ENCODE peak calls at places on chromosomes 12 and 14, in seven cellular contexts. S, K, T, W, G, O and U are unnamed samples.

GRCh38 chr14:28294834-28295440 is 471.6 kb upstream of the FOXG1 start:
- DNase-seq in T (no peak), S (no peak), W (no peak), O (no peak), G (no peak), K (no peak), U (no peak)

GRCh38 chr12:49482095-49483051 is 56.5 kb upstream of the KCNH3 start:
- DNase-seq in W (no peak), G (no peak), S (no peak), T (no peak), K (no peak), O (peak; percentile 39), U (no peak)

GRCh38 chr12:132603240-132604107 is 6.9 kb downstream of the LRCOL1 start:
- DNase-seq in W (no peak), G (no peak), O (no peak), K (no peak), T (no peak), S (peak; percentile 41), U (no peak)

GRCh38 chr14:38255673-38256357 is at the start of gene CLEC14A:
- DNase-seq in S (no peak), W (no peak), T (no peak), G (peak; percentile 23), O (no peak), K (peak; percentile 36), U (no peak)

GRCh38 chr12:168763-169525 is 45.0 kb downstream of the SLC6A12 start:
- DNase-seq in T (no peak), S (no peak), W (no peak), G (no peak), O (peak; percentile 37), K (no peak), U (no peak)

GRCh38 chr12:62703011-62703380 is 232.0 kb downstream of the PPM1H start:
- DNase-seq in W (no peak), T (no peak), K (no peak), S (no peak), G (no peak), O (peak; percentile 83), U (no peak)

GRCh38 chr12:131536337-131536736 is 174.6 kb upstream of the SFSWAP start:
- DNase-seq in W (peak; percentile 5), K (no peak), O (no peak), G (no peak), T (no peak), S (no peak), U (no peak)

GRCh38 chr12:129119537-129119936 is 266.3 kb downstream of the GLT1D1 start:
- DNase-seq in T (no peak), S (no peak), W (no peak), O (no peak), G (no peak), K (no peak), U (no peak)

GRCh38 chr14:101491841-101492240 is 69.5 kb upstream of the DIO3 start:
- DNase-seq in T (no peak), O (no peak), W (no peak), S (no peak), G (peak; percentile 5), K (peak; percentile 13), U (no peak)

GRCh38 chr12:7303230-7303629 is 642 bp upstream of the ACSM4 start:
- DNase-seq in O (no peak), G (no peak), T (no peak), W (no peak), S (no peak), K (no peak), U (no peak)

GRCh38 chr14:51677738-51678137 is 26.0 kb downstream of the FRMD6 start:
- DNase-seq in T (no peak), G (no peak), W (no peak), O (no peak), K (no peak), S (no peak), U (no peak)

GRCh38 chr14:51680031-51680430 is 28.3 kb downstream of the FRMD6 start:
- DNase-seq in S (no peak), O (no peak), G (no peak), W (no peak), T (no peak), K (no peak), U (no peak)

GRCh38 chr14:51677276-51677675 is 25.6 kb downstream of the FRMD6 start:
- DNase-seq in S (no peak), W (no peak), G (no peak), K (no peak), T (no peak), O (peak; percentile 63), U (no peak)

GRCh38 chr14:51674294-51675002 is 22.7 kb downstream of the FRMD6 start:
- DNase-seq in K (no peak), W (no peak), T (no peak), S (no peak), G (no peak), O (peak; percentile 68), U (no peak)

GRCh38 chr14:51676549-51676948 is 24.8 kb downstream of the FRMD6 start:
- DNase-seq in T (no peak), K (no peak), G (no peak), S (no peak), O (no peak), W (no peak), U (no peak)
- H3K4me3 ChIP-seq in T (no peak overlapping the region), K (no peak overlapping the region), G (no peak overlapping the region), S (no peak overlapping the region), O (no peak overlapping the region), W (no peak overlapping the region), U (no peak overlapping the region)

DNA sequence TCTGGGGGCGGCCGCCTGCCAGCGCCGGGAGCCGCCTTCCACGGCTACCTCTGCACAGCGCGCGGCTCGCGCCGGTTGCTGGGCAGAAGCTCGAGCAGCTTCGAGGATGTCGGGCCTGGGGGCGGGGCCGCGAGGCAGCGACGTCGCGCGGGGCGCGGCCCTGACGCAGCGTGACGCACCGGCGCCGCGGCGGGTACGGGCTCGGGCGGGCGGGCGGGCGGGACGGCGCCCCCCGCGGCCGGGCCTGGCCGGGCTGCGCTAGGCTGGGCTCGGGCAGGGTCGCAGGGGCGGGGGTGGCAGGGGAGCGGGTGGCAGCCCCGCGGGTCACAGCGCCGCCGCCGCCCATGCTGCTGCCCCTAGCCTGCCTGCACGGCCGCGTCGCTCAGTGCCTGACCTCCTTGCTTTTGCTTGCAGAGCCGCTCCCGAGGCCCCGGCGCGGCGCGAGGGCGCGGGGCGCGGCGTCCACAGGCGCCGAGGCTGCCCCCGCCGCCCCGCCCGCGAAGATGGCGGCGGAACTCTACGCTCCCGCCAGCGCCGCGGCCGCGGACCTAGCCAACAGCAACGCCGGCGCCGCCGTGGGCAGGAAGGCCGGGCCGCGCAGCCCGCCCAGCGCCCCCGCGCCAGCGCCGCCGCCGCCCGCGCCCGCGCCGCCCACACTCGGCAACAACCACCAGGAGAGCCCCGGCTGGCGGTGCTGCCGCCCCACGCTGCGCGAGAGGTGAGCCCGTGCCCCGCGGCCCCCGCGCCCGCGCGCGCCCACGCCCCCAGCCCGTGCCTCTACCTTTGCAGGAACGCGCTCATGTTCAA is at the start of gene BTBD6:
- DNase-seq in O (peak; percentile 83), T (peak; percentile 92), S (peak; percentile 90), G (peak; percentile 88), K (peak; percentile 89), W (peak; percentile 80), U (peak; percentile 87)
- H3K27ac ChIP-seq in O (peak within 1 kb of the TSS; percentile 79), T (peak within 1 kb of the TSS; percentile 96), S (peak within 1 kb of the TSS; percentile 51), G (peak within 1 kb of the TSS; percentile 80), K (peak within 1 kb of the TSS; percentile 83), W (peak within 1 kb of the TSS; percentile 67), U (peak within 1 kb of the TSS; percentile 83)

GRCh38 chr12:107775093-107775721 is 703 bp downstream of the ASCL4 start:
- DNase-seq in W (no peak), T (no peak), K (no peak), S (no peak), G (no peak), O (no peak), U (no peak)
- H3K27me3 ChIP-seq in W (no peaks in the 10 kb centered on the region), T (peaks cover 64% of the 10 kb centered on the region), K (peaks cover 74% of the 10 kb centered on the region), S (peaks cover 20% of the 10 kb centered on the region), G (no peaks in the 10 kb centered on the region), O (peaks cover 17% of the 10 kb centered on the region), U (peaks cover 32% of the 10 kb centered on the region)

DNA sequence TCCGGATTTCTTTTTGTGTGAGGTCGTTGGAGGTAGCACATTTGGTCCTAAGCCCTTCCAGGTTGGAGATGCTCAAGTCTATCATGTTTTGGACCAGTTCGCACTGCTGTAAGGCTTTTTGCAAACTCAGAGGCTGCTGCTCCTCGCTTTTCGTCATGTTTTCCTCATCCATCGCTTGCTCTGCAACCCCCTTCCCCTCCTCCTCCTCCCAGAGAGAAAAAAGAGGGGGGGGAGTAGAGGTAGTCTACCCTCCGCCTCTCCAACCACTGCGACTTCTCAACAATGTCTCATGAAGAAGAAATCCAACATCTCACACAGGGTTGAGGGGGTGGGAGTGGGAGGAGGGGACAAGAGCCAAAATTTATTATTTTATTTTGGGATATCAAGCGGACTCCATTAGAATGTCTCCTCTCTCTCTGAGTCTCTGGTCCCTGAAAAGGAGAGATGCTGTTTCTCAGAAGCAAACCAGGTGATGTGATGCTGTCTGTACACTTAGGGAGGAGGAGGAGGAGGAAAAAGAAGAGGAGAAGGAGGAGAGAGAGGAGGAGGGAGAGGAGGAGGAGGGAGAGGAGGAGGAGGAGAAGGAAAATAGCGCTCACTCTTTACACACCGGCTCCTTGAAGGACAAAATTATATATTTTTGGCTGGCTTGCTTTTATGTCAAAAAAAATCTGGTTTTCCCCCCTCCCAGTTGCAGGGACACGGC is 553 bp downstream of the KSR2 start:
- DNase-seq in T (no peak), K (no peak), O (no peak), S (no peak), W (no peak), G (no peak), U (no peak)
- H3K4me3 ChIP-seq in T (peak overlapping the region; percentile 34), K (peak overlapping the region; percentile 22), O (no peak overlapping the region), S (no peak overlapping the region), W (peak overlapping the region; percentile 50), G (no peak overlapping the region), U (peak overlapping the region; percentile 66)

DNA sequence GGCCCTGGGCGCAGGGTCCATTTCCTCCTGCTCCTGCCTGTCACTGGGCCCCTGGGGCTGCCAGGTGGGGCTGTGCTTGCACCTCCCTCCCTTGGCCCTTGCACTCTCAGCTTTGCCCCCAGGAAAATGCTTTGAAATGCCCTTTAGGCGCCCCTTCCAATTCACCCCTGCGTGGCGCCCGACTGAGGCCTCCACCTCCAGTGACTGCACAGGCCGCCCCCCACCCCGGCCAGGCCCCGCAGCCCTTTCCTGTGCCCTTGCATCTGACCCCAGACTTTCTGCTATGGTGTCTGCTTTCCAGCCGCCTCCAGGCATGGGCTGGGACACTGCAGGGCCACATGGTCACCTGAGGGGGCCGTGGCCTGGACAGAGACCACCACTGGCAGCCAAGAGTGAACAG is 17.4 kb downstream of the DDX54 start:
- DNase-seq in G (no peak), T (no peak), S (no peak), O (no peak), W (no peak), K (no peak), U (no peak)
- H3K27ac ChIP-seq in G (no peak overlapping the region), T (no peak overlapping the region), S (no peak overlapping the region), O (no peak overlapping the region), W (no peak overlapping the region), K (no peak overlapping the region), U (no peak overlapping the region)

GRCh38 chr14:60510976-60511599 is 2.1 kb downstream of the SIX6 start:
- DNase-seq in O (no peak), K (no peak), G (no peak), W (no peak), S (no peak), T (no peak), U (no peak)
- H3K27me3 ChIP-seq in O (peaks cover 98% of the 10 kb centered on the region), K (peaks cover 100% of the 10 kb centered on the region), G (peaks cover 4% of the 10 kb centered on the region), W (peaks cover 86% of the 10 kb centered on the region), S (peaks cover 63% of the 10 kb centered on the region), T (peaks cover 100% of the 10 kb centered on the region), U (peaks cover 100% of the 10 kb centered on the region)